ENCODE peak calls at places on chromosomes 13 and 19, in nine cellular contexts. L is NCI-H1092; F is activated CD4-positive, alpha-beta T cell treated with anti-CD3 and anti-CD28 coated beads, Interleukin-2, amount 50 U/mL, for 24 hours; I is fibroblast of the conjunctiva; J is NCI-H2081; Q is ELF-1; B is HEK293T; Y is stimulated activated CD8-positive, alpha-beta memory T cell treated with anti-CD3 and anti-CD28 coated beads, Interleukin-4, amount 100 ng/mL, for 1 hour; A is islet precursor cell. E is an unnamed sample.
A peak's percentile ranks its signal among the peaks of the same experiment; 100 is the strongest.

GRCh38 chr13:46324976-46325375 is 62.1 kb downstream of the RUBCNL start:
- DNase-seq in Y (no peak), A (no peak), Q (no peak), L (no peak), F (no peak), J (no peak), I (no peak), B (no peak), E (no peak)

GRCh38 chr13:36432106-36432544 is at the start of gene CCNA1:
- DNase-seq in A (peak; percentile 75), I (no peak), L (peak; percentile 51), J (peak; percentile 62), B (peak; percentile 68), Y (no peak), Q (peak; percentile 80), F (no peak), E (no peak)

GRCh38 chr19:45254044-45254531 is 3.0 kb downstream of the MARK4 start:
- DNase-seq in I (no peak), Q (no peak), L (no peak), Y (no peak), F (no peak), J (no peak), A (no peak), B (no peak), E (no peak)

GRCh38 chr13:27822873-27823311 is 30.6 kb downstream of the GSX1 start:
- DNase-seq in F (no peak), L (no peak), J (no peak), Q (peak; percentile 26), Y (no peak), I (no peak), A (peak; percentile 40), B (no peak), E (no peak)

GRCh38 chr13:92842145-92842544 is 384.5 kb upstream of the GPC6 start:
- DNase-seq in L (no peak), I (peak; percentile 93), Y (no peak), F (no peak), A (no peak), Q (no peak), J (no peak), B (no peak), E (no peak)

GRCh38 chr19:35135389-35135909 is 590 bp upstream of the LGI4 start:
- DNase-seq in L (no peak), J (peak; percentile 26), A (peak; percentile 89), F (peak; percentile 52), I (no peak), Q (peak; percentile 97), Y (no peak), B (peak; percentile 88), E (no peak)

GRCh38 chr13:23460309-23460708 is 26.8 kb upstream of the SACS start:
- DNase-seq in I (no peak), L (no peak), J (no peak), Q (no peak), A (no peak), F (no peak), B (no peak), Y (no peak), E (no peak)

GRCh38 chr19:46931197-46931596 is 70.4 kb downstream of the ARHGAP35 start:
- DNase-seq in F (no peak), Y (no peak), B (no peak), A (no peak), L (no peak), Q (no peak), I (no peak), J (no peak), E (no peak)

GRCh38 chr13:84607614-84608013 is 725.3 kb upstream of the SLITRK1 start:
- DNase-seq in I (peak; percentile 72), L (no peak), J (no peak), Y (no peak), Q (no peak), B (no peak), A (no peak), F (no peak), E (no peak)

GRCh38 chr19:17797397-17798201 is 2.7 kb downstream of the B3GNT3 start:
- DNase-seq in B (no peak), Q (no peak), F (peak; percentile 53), Y (no peak), I (no peak), J (no peak), L (no peak), A (no peak), E (no peak)

GRCh38 chr13:42038661-42039456 is 9.6 kb upstream of the DGKH start:
- DNase-seq in B (no peak), J (no peak), F (no peak), Q (no peak), I (no peak), A (no peak), Y (no peak), L (no peak), E (no peak)

GRCh38 chr19:35290381-35291135 is 1.4 kb upstream of the MAG start:
- DNase-seq in Y (no peak), A (no peak), Q (no peak), I (no peak), L (no peak), B (no peak), J (no peak), F (no peak), E (no peak)

GRCh38 chr13:112614835-112615234 is 26.9 kb upstream of the TUBGCP3 start:
- DNase-seq in B (no peak), A (no peak), I (no peak), Y (no peak), J (no peak), F (no peak), L (no peak), Q (no peak), E (no peak)

GRCh38 chr19:4066682-4067395 is at the start of gene ZBTB7A:
- DNase-seq in F (peak; percentile 51), B (peak; percentile 64), Y (no peak), A (peak; percentile 89), Q (no peak), I (no peak), J (peak; percentile 64), L (peak; percentile 71), E (no peak)

GRCh38 chr19:44689290-44690130 is 9.4 kb upstream of the CEACAM16 start:
- DNase-seq in J (peak; percentile 35), Y (peak; percentile 55), L (peak; percentile 16), Q (peak; percentile 84), I (peak; percentile 55), F (peak; percentile 69), A (peak; percentile 83), B (peak; percentile 75), E (peak; percentile 16)